ENCODE peak calls at places on chromosomes 2 and 18, in four cellular contexts. E is brain microvascular endothelial cell; F is neuronal stem cell; T is stimulated activated CD4-positive, alpha-beta T cell treated with anti-CD3 and anti-CD28 coated beads, Interleukin-4, amount 100 ng/mL, for 1 hour. P is an unnamed sample.

GRCh38 chr2:130882111-130882510 is 45.4 kb downstream of the ARHGEF4 start:
- DNase-seq in T (no peak), F (no peak), E (no peak), P (no peak)

GRCh38 chr18:79611040-79611681 is 68.4 kb upstream of the CTDP1 start:
- DNase-seq in T (no peak), F (no peak), E (peak; percentile 92), P (no peak)

GRCh38 chr2:45930396-45930792 is 278.9 kb downstream of the PRKCE start:
- DNase-seq in F (no peak), T (no peak), E (no peak), P (no peak)

GRCh38 chr2:113216891-113217454 is 43.2 kb downstream of the PSD4 start:
- DNase-seq in T (no peak), E (no peak), F (no peak), P (no peak)

GRCh38 chr18:54739476-54739875 is 88.8 kb upstream of the RAB27B start:
- DNase-seq in T (no peak), E (no peak), F (no peak), P (no peak)

GRCh38 chr2:144515694-144516416 is 4.1 kb downstream of the ZEB2 start:
- DNase-seq in E (no peak), T (peak; percentile 29), F (no peak), P (peak; percentile 61)

GRCh38 chr2:65504814-65505697 is 72.7 kb upstream of the SPRED2 start:
- DNase-seq in T (no peak), F (no peak), E (no peak), P (no peak)

GRCh38 chr2:222671259-222672067 is at the start of gene MOGAT1:
- DNase-seq in E (no peak), T (no peak), F (no peak), P (no peak)

GRCh38 chr2:1882471-1882870 is 138.2 kb upstream of the PXDN start:
- DNase-seq in F (no peak), E (no peak), T (no peak), P (no peak)

GRCh38 chr2:233989221-233989620 is 61.3 kb upstream of the SPP2 start:
- DNase-seq in T (no peak), E (no peak), F (no peak), P (no peak)

GRCh38 chr2:54838585-54839035 is 115.1 kb downstream of the EML6 start:
- DNase-seq in T (peak; percentile 61), F (peak; percentile 67), E (peak; percentile 57), P (peak; percentile 66)

GRCh38 chr2:152047826-152048476 is 50.9 kb downstream of the CACNB4 start:
- DNase-seq in T (no peak), F (no peak), E (no peak), P (no peak)

GRCh38 chr2:55364189-55365055 is 55.2 kb downstream of the CCDC88A start:
- DNase-seq in F (no peak), T (no peak), E (peak; percentile 94), P (peak; percentile 95)

GRCh38 chr2:186533717-186534116 is 47.7 kb downstream of the ZC3H15 start:
- DNase-seq in E (no peak), F (no peak), T (no peak), P (no peak)

GRCh38 chr2:68292108-68292710 is 27.5 kb downstream of the CNRIP1 start:
- DNase-seq in F (no peak), T (no peak), E (peak; percentile 11), P (peak; percentile 12)

GRCh38 chr2:10326151-10326616 is 23.5 kb downstream of the HPCAL1 start:
- DNase-seq in F (no peak), E (no peak), T (no peak), P (no peak)

GRCh38 chr2:180583441-180584140 is 396.8 kb upstream of the UBE2E3 start:
- DNase-seq in E (no peak), T (no peak), F (no peak), P (no peak)

GRCh38 chr2:3299703-3300102 is 77.9 kb downstream of the EIPR1 start:
- DNase-seq in E (no peak), F (no peak), T (no peak), P (no peak)

GRCh38 chr18:34529358-34530335 is 180.5 kb upstream of the DTNA start:
- DNase-seq in F (no peak), T (no peak), E (no peak), P (no peak)

GRCh38 chr2:123493687-123494086 is 531.4 kb upstream of the CNTNAP5 start:
- DNase-seq in T (no peak), E (no peak), F (no peak), P (no peak)

GRCh38 chr18:67531929-67532328 is 15.4 kb upstream of the DSEL start:
- DNase-seq in F (no peak), E (no peak), T (no peak), P (no peak)

GRCh38 chr2:16394072-16394985 is 271.3 kb downstream of the CYRIA start:
- DNase-seq in F (no peak), E (no peak), T (no peak), P (no peak)

GRCh38 chr2:28616618-28617017 is 120.8 kb downstream of the PLB1 start:
- DNase-seq in E (no peak), F (no peak), T (no peak), P (no peak)

GRCh38 chr2:189528617-189529016 is 52.0 kb downstream of the SLC40A1 start:
- DNase-seq in T (no peak), E (no peak), F (no peak), P (no peak)

GRCh38 chr2:69570474-69570873 is 73.1 kb downstream of the AAK1 start:
- DNase-seq in T (no peak), E (no peak), F (no peak), P (no peak)

GRCh38 chr2:46827274-46827930 is 88.2 kb downstream of the MCFD2 start:
- DNase-seq in E (peak; percentile 77), F (no peak), T (no peak), P (peak; percentile 35)

GRCh38 chr2:174247474-174248186 is 702 bp downstream of the OLA1 start:
- DNase-seq in T (no peak), F (no peak), E (peak; percentile 5), P (no peak)

GRCh38 chr18:58310517-58310916 is 266.5 kb downstream of the NEDD4L start:
- DNase-seq in F (no peak), E (no peak), T (peak; percentile 50), P (no peak)

GRCh38 chr2:64819774-64820688 is 166.3 kb upstream of the SERTAD2 start:
- DNase-seq in F (no peak), E (no peak), T (peak; percentile 35), P (no peak)

GRCh38 chr18:12748671-12749070 is 45.8 kb downstream of the PSMG2 start:
- DNase-seq in T (no peak), F (no peak), E (no peak), P (peak; percentile 33)

GRCh38 chr2:16059393-16060016 is 119.2 kb downstream of the MYCN start:
- DNase-seq in T (no peak), E (no peak), F (no peak), P (no peak)